ENCODE peak calls at places on chromosome 7, in six cellular contexts. X, F, B, Z, I and O are unnamed samples.
A peak's percentile ranks its signal among the peaks of the same experiment; 100 is the strongest.

GRCh38 chr7:138176060-138176459 is 99.8 kb downstream of the AKR1D1 start:
- DNase-seq in X (no peak), F (no peak), B (no peak), Z (no peak), I (no peak), O (no peak)

GRCh38 chr7:27656724-27657123 is 6.0 kb downstream of the HIBADH start:
- DNase-seq in X (no peak), F (no peak), B (no peak), Z (no peak), I (no peak), O (no peak)

GRCh38 chr7:84914598-84914997 is 272.3 kb downstream of the SEMA3D start:
- DNase-seq in X (no peak), F (no peak), B (no peak), Z (no peak), I (no peak), O (no peak)

GRCh38 chr7:84510501-84510900 is 315.9 kb upstream of the SEMA3A start:
- DNase-seq in X (no peak), F (no peak), B (no peak), Z (peak; percentile 67), I (no peak), O (peak; percentile 70)

GRCh38 chr7:155224116-155224811 is 73.4 kb upstream of the INSIG1 start:
- DNase-seq in X (no peak), F (no peak), B (no peak), Z (no peak), I (no peak), O (no peak)

GRCh38 chr7:102009628-102010027 is 192.2 kb downstream of the CUX1 start:
- DNase-seq in X (no peak), F (no peak), B (no peak), Z (no peak), I (no peak), O (peak; percentile 95)

GRCh38 chr7:149261321-149261828 is 621 bp upstream of the ZNF783 start:
- DNase-seq in X (no peak), F (no peak), B (no peak), Z (peak; percentile 42), I (no peak), O (peak; percentile 77)

GRCh38 chr7:80552304-80552703 is 40.4 kb upstream of the GNAT3 start:
- DNase-seq in X (no peak), F (no peak), B (no peak), Z (peak; percentile 48), I (no peak), O (no peak)

GRCh38 chr7:104395162-104395561 is 66.8 kb downstream of the LHFPL3 start:
- DNase-seq in X (no peak), F (no peak), B (no peak), Z (no peak), I (no peak), O (no peak)

GRCh38 chr7:1724118-1724910 is 54.2 kb downstream of the ELFN1 start:
- DNase-seq in X (no peak), F (no peak), B (no peak), Z (no peak), I (no peak), O (no peak)

GRCh38 chr7:56063882-56064625 is at the start of gene SUMF2:
- DNase-seq in X (peak; percentile 97), F (peak; percentile 88), B (peak; percentile 87), Z (peak; percentile 86), I (peak; percentile 90), O (peak; percentile 71)

GRCh38 chr7:3280445-3280844 is 20.6 kb upstream of the SDK1 start:
- DNase-seq in X (no peak), F (no peak), B (no peak), Z (no peak), I (no peak), O (no peak)